ENCODE peak calls at places on chromosomes 2 and 18, in four cellular contexts. One of them, this sample, is unnamed.

GRCh38 chr2:182587831-182588230 is 128.2 kb upstream of the DNAJC10 start:
- DNase-seq in HCT116: no peak
- DNase-seq in HepG2: no peak
- DNase-seq in K562: no peak
- DNase-seq in this sample: no peak

GRCh38 chr2:121479882-121480522 is 50.7 kb upstream of the RNU4ATAC start:
- DNase-seq in HepG2: no peak
- DNase-seq in K562: peak
- DNase-seq in HCT116: no peak
- DNase-seq in this sample: peak

GRCh38 chr18:10190564-10190963 is 263.9 kb upstream of the APCDD1 start:
- DNase-seq in HepG2: no peak
- DNase-seq in K562: no peak
- DNase-seq in HCT116: no peak
- DNase-seq in this sample: no peak

GRCh38 chr18:49786019-49786720 is 27.2 kb downstream of the ACAA2 start:
- DNase-seq in HepG2: no peak
- DNase-seq in K562: no peak
- DNase-seq in HCT116: no peak
- DNase-seq in this sample: no peak

GRCh38 chr2:27351802-27352598 is 4.6 kb downstream of the GTF3C2 start:
- DNase-seq in HCT116: no peak
- DNase-seq in HepG2: no peak
- DNase-seq in K562: no peak
- DNase-seq in this sample: no peak

GRCh38 chr2:160458718-160459453 is 34.7 kb downstream of the RBMS1 start:
- DNase-seq in HepG2: no peak
- DNase-seq in K562: no peak
- DNase-seq in HCT116: no peak
- DNase-seq in this sample: no peak

GRCh38 chr2:47336259-47337238 is 66.4 kb upstream of the MSH2 start:
- DNase-seq in HCT116: no peak
- DNase-seq in HepG2: no peak
- DNase-seq in K562: peak
- DNase-seq in this sample: peak

GRCh38 chr2:59184281-59185020 is 943.3 kb upstream of the FANCL start:
- DNase-seq in K562: no peak
- DNase-seq in HCT116: no peak
- DNase-seq in HepG2: no peak
- DNase-seq in this sample: no peak

GRCh38 chr2:127712999-127713398 is 11.7 kb downstream of the SFT2D3 start:
- DNase-seq in HepG2: no peak
- DNase-seq in HCT116: no peak
- DNase-seq in K562: no peak
- DNase-seq in this sample: no peak

GRCh38 chr18:58721586-58722160 is 50.4 kb downstream of the MALT1 start:
- DNase-seq in HCT116: no peak
- DNase-seq in K562: no peak
- DNase-seq in HepG2: no peak
- DNase-seq in this sample: no peak

GRCh38 chr2:98379311-98380202 is 33.3 kb downstream of the CNGA3 start:
- DNase-seq in HCT116: no peak
- DNase-seq in K562: no peak
- DNase-seq in HepG2: no peak
- DNase-seq in this sample: no peak

GRCh38 chr2:50922506-50922905 is 109.4 kb downstream of the NRXN1 start:
- DNase-seq in HepG2: no peak
- DNase-seq in HCT116: no peak
- DNase-seq in K562: no peak
- DNase-seq in this sample: no peak

GRCh38 chr2:45851576-45852304 is 200.3 kb downstream of the PRKCE start:
- DNase-seq in HCT116: no peak
- DNase-seq in K562: no peak
- DNase-seq in HepG2: no peak
- DNase-seq in this sample: peak

GRCh38 chr2:217884985-217885384 is 117.8 kb downstream of the TNS1 start:
- DNase-seq in HCT116: no peak
- DNase-seq in K562: no peak
- DNase-seq in HepG2: no peak
- DNase-seq in this sample: no peak

GRCh38 chr2:217887841-217888665 is 114.7 kb downstream of the TNS1 start:
- DNase-seq in HepG2: no peak
- DNase-seq in K562: peak
- DNase-seq in HCT116: no peak
- DNase-seq in this sample: no peak

GRCh38 chr2:217890445-217890844 is 112.3 kb downstream of the TNS1 start:
- DNase-seq in HCT116: no peak
- DNase-seq in K562: no peak
- DNase-seq in HepG2: peak
- DNase-seq in this sample: no peak

GRCh38 chr2:217889656-217890055 is 113.1 kb downstream of the TNS1 start:
- DNase-seq in HCT116: no peak
- DNase-seq in K562: no peak
- DNase-seq in HepG2: no peak
- DNase-seq in this sample: no peak

DNA sequence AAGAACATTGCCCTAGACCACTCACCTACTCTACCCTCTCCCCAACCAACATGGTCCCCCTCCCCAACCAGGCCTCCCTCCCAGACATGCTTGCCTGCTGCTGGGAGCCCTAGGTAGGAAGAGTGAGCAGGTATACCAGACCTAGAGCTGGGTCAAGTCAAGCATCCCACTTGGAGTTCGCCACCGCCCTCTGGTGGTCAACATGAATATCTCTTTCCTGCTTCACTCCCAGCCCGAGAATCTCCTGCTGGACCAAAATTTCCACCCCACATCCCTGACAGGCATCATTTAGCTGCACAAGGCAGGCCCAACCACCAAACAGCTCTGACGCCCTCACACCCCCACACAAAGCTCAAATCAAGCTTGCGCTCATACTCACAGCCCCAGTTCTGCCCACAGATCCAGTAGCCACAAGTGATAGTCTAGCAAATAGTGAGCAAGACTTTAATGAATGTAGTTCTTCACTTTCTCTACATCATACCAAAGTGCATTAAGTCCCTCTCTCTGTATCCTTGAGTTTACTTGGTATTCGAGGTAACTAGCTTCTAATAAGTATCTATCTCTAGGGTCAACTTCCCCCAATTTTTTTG is 116.0 kb downstream of the TNS1 start:
- DNase-seq in HepG2: peak
- DNase-seq in K562: peak
- DNase-seq in HCT116: peak
- DNase-seq in this sample: peak
- TF ChIP-seq JUND in HepG2: no peak
- TF ChIP-seq JUND in K562: no peak
- TF ChIP-seq JUND in HCT116: no peak
- TF ChIP-seq JUND in this sample: no peak

DNA sequence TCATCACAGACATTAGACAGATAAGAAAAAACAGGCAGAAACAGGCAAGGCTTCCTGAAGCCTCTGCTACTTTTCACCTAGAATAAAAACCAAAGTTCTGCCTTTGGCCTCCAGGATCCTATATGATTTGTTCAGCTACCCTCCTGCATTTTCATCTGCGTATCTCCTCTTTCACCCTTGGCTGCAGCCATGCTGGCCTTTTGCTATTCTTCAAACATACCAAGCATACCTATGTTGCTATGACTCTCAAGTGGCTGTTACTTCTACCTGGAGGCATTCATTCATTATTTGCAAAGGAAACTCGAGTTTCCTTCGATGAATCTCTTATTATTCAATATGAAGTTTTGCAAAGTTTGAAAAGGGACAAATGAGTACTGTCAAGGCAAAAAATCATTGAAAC is 106.4 kb upstream of the HNMT start:
- DNase-seq in HCT116: no peak
- DNase-seq in HepG2: no peak
- DNase-seq in K562: no peak
- DNase-seq in this sample: peak
- TF ChIP-seq JUND in HCT116: no peak
- TF ChIP-seq JUND in HepG2: no peak
- TF ChIP-seq JUND in K562: no peak
- TF ChIP-seq JUND in this sample: no peak

DNA sequence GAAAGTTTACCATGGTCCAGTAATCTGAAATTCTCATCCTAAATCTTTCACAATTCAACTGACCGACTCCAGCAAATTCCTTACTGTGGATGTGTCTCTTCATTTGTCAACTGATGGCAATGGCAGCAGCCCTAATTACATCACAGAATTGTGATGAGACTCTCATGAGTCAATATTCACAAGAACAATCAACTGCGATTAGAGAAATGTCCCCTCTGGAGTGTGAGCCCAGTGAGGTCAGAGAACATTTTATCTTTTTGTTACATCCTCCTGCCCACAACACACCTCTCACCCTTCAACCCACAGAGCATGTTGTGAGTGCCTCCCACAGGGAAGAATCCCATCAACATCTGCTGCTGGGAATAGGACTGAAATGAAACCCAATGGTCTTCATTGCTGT is 73.6 kb downstream of the CD226 start:
- DNase-seq in K562: no peak
- DNase-seq in HepG2: peak
- DNase-seq in HCT116: no peak
- DNase-seq in this sample: no peak
- TF ChIP-seq JUND in K562: no peak
- TF ChIP-seq JUND in HepG2: no peak
- TF ChIP-seq JUND in HCT116: no peak
- TF ChIP-seq JUND in this sample: no peak

GRCh38 chr18:73724908-73725307 is 422.7 kb downstream of the FBXO15 start:
- DNase-seq in K562: no peak
- DNase-seq in HCT116: no peak
- DNase-seq in HepG2: no peak
- DNase-seq in this sample: no peak
- TF ChIP-seq JUND in K562: no peak
- TF ChIP-seq JUND in HCT116: no peak
- TF ChIP-seq JUND in HepG2: no peak
- TF ChIP-seq JUND in this sample: no peak

This sample was measured in T47D.